ENCODE peak calls at places on chromosomes 16 and 17, in four cellular contexts. One of them, this sample, is unnamed.
A peak's percentile ranks its signal among the peaks of the same experiment; 100 is the strongest.

GRCh38 chr16:89334988-89335802 is 117.7 kb downstream of the ZNF778 start:
- DNase-seq in GM13977: no peak
- DNase-seq in endodermal cell: no peak
- DNase-seq in ascending aorta: no peak
- DNase-seq in this sample: no peak

GRCh38 chr16:11207646-11208045 is 48.4 kb downstream of the SOCS1 start:
- DNase-seq in GM13977: no peak
- DNase-seq in endodermal cell: no peak
- DNase-seq in ascending aorta: no peak
- DNase-seq in this sample: peak; percentile 64

GRCh38 chr16:3637371-3637923 is 17.0 kb upstream of the DNASE1 start:
- DNase-seq in ascending aorta: no peak
- DNase-seq in GM13977: no peak
- DNase-seq in endodermal cell: peak; percentile 65
- DNase-seq in this sample: peak; percentile 68

GRCh38 chr16:55000595-55000994 is 69.9 kb downstream of the IRX5 start:
- DNase-seq in ascending aorta: no peak
- DNase-seq in endodermal cell: no peak
- DNase-seq in GM13977: no peak
- DNase-seq in this sample: no peak

GRCh38 chr17:616407-616806 is 98.2 kb downstream of the VPS53 start:
- DNase-seq in endodermal cell: no peak
- DNase-seq in ascending aorta: no peak
- DNase-seq in GM13977: no peak
- DNase-seq in this sample: no peak

GRCh38 chr17:77566151-77566550 is 392.4 kb upstream of the TNRC6C start:
- DNase-seq in GM13977: no peak
- DNase-seq in ascending aorta: no peak
- DNase-seq in endodermal cell: peak; percentile 22
- DNase-seq in this sample: no peak

GRCh38 chr17:47831934-47832327 is 461 bp downstream of the LRRC46 start:
- DNase-seq in endodermal cell: no peak
- DNase-seq in ascending aorta: no peak
- DNase-seq in GM13977: no peak
- DNase-seq in this sample: no peak

GRCh38 chr17:6463616-6464445 is 19.6 kb downstream of the PIMREG start:
- DNase-seq in endodermal cell: no peak
- DNase-seq in GM13977: no peak
- DNase-seq in ascending aorta: no peak
- DNase-seq in this sample: no peak

GRCh38 chr16:21950782-21951521 is 2.2 kb upstream of the UQCRC2 start:
- DNase-seq in endodermal cell: no peak
- DNase-seq in ascending aorta: no peak
- DNase-seq in GM13977: peak; percentile 18
- DNase-seq in this sample: peak; percentile 54

GRCh38 chr17:63361182-63361581 is 84.9 kb downstream of the CYB561 start:
- DNase-seq in ascending aorta: no peak
- DNase-seq in GM13977: no peak
- DNase-seq in endodermal cell: no peak
- DNase-seq in this sample: no peak

GRCh38 chr17:39618252-39618913 is 8.4 kb upstream of the PPP1R1B start:
- DNase-seq in ascending aorta: no peak
- DNase-seq in GM13977: no peak
- DNase-seq in endodermal cell: peak; percentile 78
- DNase-seq in this sample: no peak

GRCh38 chr16:881219-882097 is 80.9 kb upstream of the GNG13 start:
- DNase-seq in GM13977: no peak
- DNase-seq in ascending aorta: no peak
- DNase-seq in endodermal cell: no peak
- DNase-seq in this sample: no peak

GRCh38 chr17:78227455-78227916 is 3.9 kb upstream of the TMEM235 start:
- DNase-seq in ascending aorta: no peak
- DNase-seq in endodermal cell: no peak
- DNase-seq in GM13977: no peak
- DNase-seq in this sample: no peak

GRCh38 chr16:20744922-20745440 is 3.4 kb upstream of the THUMPD1 start:
- DNase-seq in ascending aorta: no peak
- DNase-seq in endodermal cell: no peak
- DNase-seq in GM13977: no peak
- DNase-seq in this sample: no peak

GRCh38 chr16:24255446-24256352 is at the start of gene CACNG3:
- DNase-seq in endodermal cell: peak; percentile 96
- DNase-seq in ascending aorta: no peak
- DNase-seq in GM13977: peak; percentile 65
- DNase-seq in this sample: peak; percentile 83

DNA sequence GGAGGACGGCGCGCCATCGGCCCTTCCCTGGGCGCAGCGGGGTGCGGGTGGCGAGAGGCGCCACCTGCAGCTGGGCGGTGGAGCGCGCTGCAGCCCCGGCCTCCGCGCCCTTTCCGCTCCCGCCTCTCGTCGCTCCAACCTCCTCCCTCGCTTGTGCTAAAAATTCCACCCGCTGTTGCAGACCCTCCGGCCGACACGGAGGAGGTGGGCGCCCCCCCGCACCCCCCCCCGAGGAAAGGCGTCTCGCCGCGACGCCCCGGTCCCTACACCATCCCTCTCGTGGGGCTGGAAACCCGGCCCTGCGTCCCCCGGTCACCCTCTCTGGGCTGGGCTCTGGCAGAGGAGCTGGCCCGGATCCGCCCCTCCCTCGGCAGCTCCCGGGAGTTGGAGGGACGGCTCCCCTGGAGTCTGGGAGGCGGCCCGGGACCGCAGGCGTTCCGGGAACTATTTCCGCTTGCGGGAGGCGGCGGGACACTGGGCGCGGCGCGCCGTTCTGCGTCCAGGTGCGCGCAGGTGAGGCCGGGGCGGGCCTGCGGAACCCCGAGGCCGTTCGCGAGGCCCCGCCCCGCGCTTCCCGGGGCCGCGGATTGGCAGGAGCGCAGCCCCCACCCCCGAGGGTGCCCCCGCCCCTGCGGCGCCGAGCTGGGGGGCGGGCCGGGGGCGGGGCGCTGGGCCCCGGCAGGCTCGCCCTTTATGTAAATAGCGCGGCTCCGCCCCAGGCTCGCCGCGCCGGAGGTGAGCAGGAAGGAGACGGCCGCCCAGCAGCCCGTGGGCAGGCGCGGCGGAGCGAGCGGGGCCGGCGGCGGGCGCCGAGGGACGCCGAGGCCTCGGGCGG is at the start of gene LLGL2:
- DNase-seq in endodermal cell: peak; percentile 97
- DNase-seq in ascending aorta: no peak
- DNase-seq in GM13977: peak; percentile 98
- DNase-seq in this sample: peak; percentile 82
- TF ChIP-seq CTCF in endodermal cell: peak; percentile 75
- TF ChIP-seq CTCF in ascending aorta: peak; percentile 35
- TF ChIP-seq CTCF in GM13977: peak; percentile 64
- TF ChIP-seq CTCF in this sample: no peak

DNA sequence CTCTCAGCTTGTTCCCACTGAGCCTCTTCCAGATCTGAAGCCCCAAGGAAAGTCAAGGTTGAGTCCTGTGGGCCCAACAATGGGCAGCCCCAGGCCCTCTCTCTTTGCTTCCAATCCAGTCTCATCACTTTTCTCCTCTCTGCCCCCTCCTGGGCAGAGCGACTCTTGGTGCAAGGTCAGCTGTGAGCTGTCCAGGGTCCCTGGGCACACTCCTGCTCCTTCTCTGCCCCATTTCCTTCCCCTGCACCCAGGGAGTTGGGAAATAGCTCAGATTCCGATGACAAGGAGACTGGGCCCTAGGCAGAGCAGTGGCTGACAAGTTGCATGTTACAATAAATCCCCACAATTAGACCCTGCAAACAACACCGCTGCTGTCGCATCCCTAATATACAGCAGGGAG is 16.1 kb upstream of the CRHR1 start:
- DNase-seq in ascending aorta: no peak
- DNase-seq in endodermal cell: peak; percentile 94
- DNase-seq in GM13977: no peak
- DNase-seq in this sample: no peak
- TF ChIP-seq CTCF in ascending aorta: no peak
- TF ChIP-seq CTCF in endodermal cell: peak; percentile 75
- TF ChIP-seq CTCF in GM13977: no peak
- TF ChIP-seq CTCF in this sample: no peak

GRCh38 chr17:13030459-13031305 is 12.9 kb upstream of the ELAC2 start:
- DNase-seq in GM13977: peak; percentile 49
- DNase-seq in endodermal cell: peak; percentile 83
- DNase-seq in ascending aorta: no peak
- DNase-seq in this sample: peak; percentile 68
- TF ChIP-seq CTCF in GM13977: peak; percentile 80
- TF ChIP-seq CTCF in endodermal cell: peak; percentile 88
- TF ChIP-seq CTCF in ascending aorta: peak; percentile 51
- TF ChIP-seq CTCF in this sample: peak; percentile 79

DNA sequence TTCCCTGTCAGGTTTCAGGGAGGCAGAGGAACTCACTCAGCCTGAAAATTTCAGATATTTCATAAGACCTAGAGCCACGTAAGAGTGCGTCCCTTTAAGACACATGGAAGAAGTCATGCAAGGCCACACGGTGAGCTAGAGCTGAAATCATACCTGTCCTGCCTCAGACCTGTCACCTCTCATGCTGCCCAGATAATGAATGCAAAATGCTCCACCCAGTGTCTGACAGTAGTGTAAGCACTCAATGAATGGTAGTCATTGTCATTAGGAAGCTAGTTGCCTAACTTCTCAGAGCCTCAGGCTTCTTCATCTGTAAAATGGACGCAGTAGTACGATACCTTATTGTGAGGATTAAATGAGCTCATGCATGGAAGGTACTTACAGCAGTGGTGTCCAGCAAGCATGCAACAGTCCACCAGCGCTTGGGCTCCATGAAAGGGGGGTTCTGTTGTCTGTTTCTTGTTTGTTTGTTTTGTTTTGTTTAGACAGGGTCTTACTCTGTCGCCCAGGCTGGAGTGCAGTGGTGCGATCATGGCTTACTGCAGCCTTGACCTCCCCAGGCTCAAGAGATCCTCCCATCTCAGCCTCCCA is 60.7 kb downstream of the WSB1 start:
- DNase-seq in endodermal cell: no peak
- DNase-seq in ascending aorta: no peak
- DNase-seq in GM13977: no peak
- DNase-seq in this sample: no peak
- TF ChIP-seq CTCF in endodermal cell: no peak
- TF ChIP-seq CTCF in ascending aorta: no peak
- TF ChIP-seq CTCF in GM13977: peak; percentile 36
- TF ChIP-seq CTCF in this sample: no peak

GRCh38 chr16:17018715-17019014 is 452.1 kb downstream of the XYLT1 start:
- DNase-seq in endodermal cell: no peak
- DNase-seq in GM13977: no peak
- DNase-seq in ascending aorta: no peak
- DNase-seq in this sample: no peak

GRCh38 chr16:17015702-17016101 is 455.1 kb downstream of the XYLT1 start:
- DNase-seq in endodermal cell: no peak
- DNase-seq in GM13977: no peak
- DNase-seq in ascending aorta: no peak
- DNase-seq in this sample: no peak

GRCh38 chr16:17014484-17015121 is 456.2 kb downstream of the XYLT1 start:
- DNase-seq in endodermal cell: no peak
- DNase-seq in GM13977: no peak
- DNase-seq in ascending aorta: no peak
- DNase-seq in this sample: no peak

GRCh38 chr16:17019366-17019765 is 451.4 kb downstream of the XYLT1 start:
- DNase-seq in ascending aorta: no peak
- DNase-seq in GM13977: no peak
- DNase-seq in endodermal cell: no peak
- DNase-seq in this sample: no peak

GRCh38 chr16:17017442-17017841 is 453.3 kb downstream of the XYLT1 start:
- DNase-seq in endodermal cell: no peak
- DNase-seq in ascending aorta: no peak
- DNase-seq in GM13977: no peak
- DNase-seq in this sample: no peak
- TF ChIP-seq CTCF in endodermal cell: no peak
- TF ChIP-seq CTCF in ascending aorta: no peak
- TF ChIP-seq CTCF in GM13977: no peak
- TF ChIP-seq CTCF in this sample: no peak

DNA sequence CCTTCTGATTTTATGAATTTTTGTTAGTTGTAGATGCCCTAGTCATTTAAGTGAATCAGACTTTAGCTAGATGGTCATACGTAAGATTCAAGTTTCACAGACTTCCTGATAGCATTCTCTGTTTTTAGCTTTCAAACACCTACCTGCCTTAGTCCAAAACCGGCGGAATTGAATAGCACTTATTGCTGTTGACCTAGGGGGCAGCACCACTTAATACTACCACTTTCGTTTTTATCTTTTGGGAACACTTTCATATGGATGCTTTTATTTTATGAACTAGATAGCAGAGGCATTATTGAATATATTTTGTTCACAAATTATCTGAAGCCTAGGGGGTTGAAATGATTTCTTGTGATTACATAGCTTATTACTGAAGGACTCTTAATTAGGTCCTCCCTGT is 31.5 kb downstream of the TADA2A start:
- DNase-seq in endodermal cell: no peak
- DNase-seq in ascending aorta: no peak
- DNase-seq in GM13977: no peak
- DNase-seq in this sample: no peak
- TF ChIP-seq CTCF in endodermal cell: peak; percentile 72
- TF ChIP-seq CTCF in ascending aorta: no peak
- TF ChIP-seq CTCF in GM13977: peak; percentile 15
- TF ChIP-seq CTCF in this sample: no peak

This sample was measured in activated CD8-positive, alpha-beta T cell treated with anti-CD3 and anti-CD28 coated beads for 36 hours.